ENCODE peak calls at places on chromosomes 13 and 19, in six cellular contexts. One of them, this sample, is unnamed.
A peak's percentile ranks its signal among the peaks of the same experiment; 100 is the strongest.

GRCh38 chr13:33275916-33276315 is 9.6 kb downstream of the STARD13 start:
- DNase-seq in renal cortical epithelial cell: no peak
- DNase-seq in stimulated activated CD8-positive, alpha-beta memory T cell treated with anti-CD3 and anti-CD28 coated beads, Interleukin-2, amount 100 ng/mL, for 48 hours: no peak
- DNase-seq in NCI-H1105 treated with DMSO at 0.1 percent for 48 hours: no peak
- DNase-seq in non-pigmented ciliary epithelial cell: no peak
- DNase-seq in AG08396: no peak
- DNase-seq in this sample: no peak

GRCh38 chr19:45503909-45504308 is 3.4 kb upstream of the VASP start:
- DNase-seq in renal cortical epithelial cell: no peak
- DNase-seq in stimulated activated CD8-positive, alpha-beta memory T cell treated with anti-CD3 and anti-CD28 coated beads, Interleukin-2, amount 100 ng/mL, for 48 hours: no peak
- DNase-seq in NCI-H1105 treated with DMSO at 0.1 percent for 48 hours: no peak
- DNase-seq in non-pigmented ciliary epithelial cell: no peak
- DNase-seq in AG08396: no peak
- DNase-seq in this sample: no peak

GRCh38 chr13:87671824-87672603 is 843 bp downstream of the SLITRK5 start:
- DNase-seq in renal cortical epithelial cell: no peak
- DNase-seq in stimulated activated CD8-positive, alpha-beta memory T cell treated with anti-CD3 and anti-CD28 coated beads, Interleukin-2, amount 100 ng/mL, for 48 hours: no peak
- DNase-seq in NCI-H1105 treated with DMSO at 0.1 percent for 48 hours: no peak
- DNase-seq in non-pigmented ciliary epithelial cell: no peak
- DNase-seq in AG08396: peak; percentile 5
- DNase-seq in this sample: peak; percentile 43

GRCh38 chr13:88005188-88005587 is 334.0 kb downstream of the SLITRK5 start:
- DNase-seq in renal cortical epithelial cell: no peak
- DNase-seq in stimulated activated CD8-positive, alpha-beta memory T cell treated with anti-CD3 and anti-CD28 coated beads, Interleukin-2, amount 100 ng/mL, for 48 hours: no peak
- DNase-seq in NCI-H1105 treated with DMSO at 0.1 percent for 48 hours: no peak
- DNase-seq in non-pigmented ciliary epithelial cell: no peak
- DNase-seq in AG08396: no peak
- DNase-seq in this sample: no peak

GRCh38 chr19:7507884-7508283 is 8.0 kb upstream of the ZNF358 start:
- DNase-seq in renal cortical epithelial cell: peak; percentile 79
- DNase-seq in stimulated activated CD8-positive, alpha-beta memory T cell treated with anti-CD3 and anti-CD28 coated beads, Interleukin-2, amount 100 ng/mL, for 48 hours: no peak
- DNase-seq in NCI-H1105 treated with DMSO at 0.1 percent for 48 hours: no peak
- DNase-seq in non-pigmented ciliary epithelial cell: peak; percentile 55
- DNase-seq in AG08396: peak; percentile 92
- DNase-seq in this sample: no peak

GRCh38 chr13:93477238-93477637 is 250.6 kb downstream of the GPC6 start:
- DNase-seq in renal cortical epithelial cell: no peak
- DNase-seq in stimulated activated CD8-positive, alpha-beta memory T cell treated with anti-CD3 and anti-CD28 coated beads, Interleukin-2, amount 100 ng/mL, for 48 hours: no peak
- DNase-seq in NCI-H1105 treated with DMSO at 0.1 percent for 48 hours: no peak
- DNase-seq in non-pigmented ciliary epithelial cell: no peak
- DNase-seq in AG08396: no peak
- DNase-seq in this sample: no peak

GRCh38 chr13:36841411-36841810 is 22.4 kb downstream of the RFXAP start:
- DNase-seq in renal cortical epithelial cell: peak; percentile 7
- DNase-seq in stimulated activated CD8-positive, alpha-beta memory T cell treated with anti-CD3 and anti-CD28 coated beads, Interleukin-2, amount 100 ng/mL, for 48 hours: no peak
- DNase-seq in NCI-H1105 treated with DMSO at 0.1 percent for 48 hours: peak; percentile 7
- DNase-seq in non-pigmented ciliary epithelial cell: no peak
- DNase-seq in AG08396: no peak
- DNase-seq in this sample: no peak

GRCh38 chr13:109678459-109678858 is 107.9 kb downstream of the IRS2 start:
- DNase-seq in renal cortical epithelial cell: no peak
- DNase-seq in stimulated activated CD8-positive, alpha-beta memory T cell treated with anti-CD3 and anti-CD28 coated beads, Interleukin-2, amount 100 ng/mL, for 48 hours: no peak
- DNase-seq in NCI-H1105 treated with DMSO at 0.1 percent for 48 hours: no peak
- DNase-seq in non-pigmented ciliary epithelial cell: no peak
- DNase-seq in AG08396: no peak
- DNase-seq in this sample: no peak

GRCh38 chr13:106100261-106100919 is 435.1 kb downstream of the EFNB2 start:
- DNase-seq in renal cortical epithelial cell: no peak
- DNase-seq in stimulated activated CD8-positive, alpha-beta memory T cell treated with anti-CD3 and anti-CD28 coated beads, Interleukin-2, amount 100 ng/mL, for 48 hours: no peak
- DNase-seq in NCI-H1105 treated with DMSO at 0.1 percent for 48 hours: no peak
- DNase-seq in non-pigmented ciliary epithelial cell: no peak
- DNase-seq in AG08396: no peak
- DNase-seq in this sample: peak; percentile 41

This sample was measured in COR-L47.